ENCODE peak calls at places on chromosomes 11 and 22, in six cellular contexts. One of them, this sample, is unnamed.

GRCh38 chr11:1163321-1163910 is 5.7 kb downstream of the MUC5AC start:
- DNase-seq in psoas muscle: peak
- DNase-seq in endodermal cell: peak
- DNase-seq in foreskin fibroblast: no peak
- DNase-seq in cardiac muscle cell: no peak
- DNase-seq in AG04450: no peak
- DNase-seq in this sample: no peak

GRCh38 chr11:86558219-86558618 is 114.2 kb downstream of the ME3 start:
- DNase-seq in psoas muscle: no peak
- DNase-seq in foreskin fibroblast: no peak
- DNase-seq in AG04450: no peak
- DNase-seq in cardiac muscle cell: peak
- DNase-seq in endodermal cell: no peak
- DNase-seq in this sample: no peak

GRCh38 chr11:123284454-123284853 is 89.4 kb upstream of the CLMP start:
- DNase-seq in foreskin fibroblast: no peak
- DNase-seq in AG04450: no peak
- DNase-seq in psoas muscle: no peak
- DNase-seq in cardiac muscle cell: no peak
- DNase-seq in endodermal cell: no peak
- DNase-seq in this sample: no peak

GRCh38 chr22:46849951-46850350 is 87.5 kb downstream of the TBC1D22A start:
- DNase-seq in foreskin fibroblast: no peak
- DNase-seq in endodermal cell: peak
- DNase-seq in AG04450: no peak
- DNase-seq in cardiac muscle cell: no peak
- DNase-seq in psoas muscle: no peak
- DNase-seq in this sample: no peak

GRCh38 chr11:84722583-84723108 is 904.5 kb downstream of the DLG2 start:
- DNase-seq in psoas muscle: no peak
- DNase-seq in endodermal cell: peak
- DNase-seq in foreskin fibroblast: no peak
- DNase-seq in AG04450: no peak
- DNase-seq in cardiac muscle cell: no peak
- DNase-seq in this sample: no peak

GRCh38 chr11:117837070-117837776 is 12.7 kb upstream of the FXYD2 start:
- DNase-seq in foreskin fibroblast: no peak
- DNase-seq in psoas muscle: no peak
- DNase-seq in endodermal cell: peak
- DNase-seq in cardiac muscle cell: no peak
- DNase-seq in AG04450: no peak
- DNase-seq in this sample: no peak

GRCh38 chr11:12577746-12578644 is 96.2 kb upstream of the TEAD1 start:
- DNase-seq in cardiac muscle cell: no peak
- DNase-seq in psoas muscle: no peak
- DNase-seq in foreskin fibroblast: no peak
- DNase-seq in endodermal cell: no peak
- DNase-seq in AG04450: no peak
- DNase-seq in this sample: peak

GRCh38 chr11:37353192-37353591 is 755.2 kb upstream of the RAG2 start:
- DNase-seq in psoas muscle: no peak
- DNase-seq in foreskin fibroblast: no peak
- DNase-seq in endodermal cell: no peak
- DNase-seq in AG04450: no peak
- DNase-seq in cardiac muscle cell: no peak
- DNase-seq in this sample: no peak

GRCh38 chr22:47589271-47590250 is 827.1 kb downstream of the TBC1D22A start:
- DNase-seq in foreskin fibroblast: no peak
- DNase-seq in psoas muscle: peak
- DNase-seq in endodermal cell: peak
- DNase-seq in AG04450: no peak
- DNase-seq in cardiac muscle cell: no peak
- DNase-seq in this sample: no peak

GRCh38 chr11:9760180-9760550 is 96.3 kb downstream of the SWAP70 start:
- DNase-seq in AG04450: peak
- DNase-seq in cardiac muscle cell: peak
- DNase-seq in foreskin fibroblast: peak
- DNase-seq in psoas muscle: peak
- DNase-seq in endodermal cell: no peak
- DNase-seq in this sample: peak

GRCh38 chr11:116935514-116935913 is 98.1 kb upstream of the APOA1 start:
- DNase-seq in foreskin fibroblast: no peak
- DNase-seq in AG04450: no peak
- DNase-seq in endodermal cell: no peak
- DNase-seq in psoas muscle: no peak
- DNase-seq in cardiac muscle cell: no peak
- DNase-seq in this sample: no peak

GRCh38 chr11:85974126-85974525 is 94.8 kb downstream of the PICALM start:
- DNase-seq in endodermal cell: no peak
- DNase-seq in psoas muscle: no peak
- DNase-seq in cardiac muscle cell: peak
- DNase-seq in AG04450: no peak
- DNase-seq in foreskin fibroblast: no peak
- DNase-seq in this sample: peak

GRCh38 chr11:67452141-67452952 is at the start of gene GPR152:
- DNase-seq in psoas muscle: peak
- DNase-seq in cardiac muscle cell: no peak
- DNase-seq in endodermal cell: peak
- DNase-seq in AG04450: no peak
- DNase-seq in foreskin fibroblast: no peak
- DNase-seq in this sample: no peak

GRCh38 chr11:106603971-106604370 is 414.3 kb downstream of the GUCY1A2 start:
- DNase-seq in cardiac muscle cell: no peak
- DNase-seq in endodermal cell: no peak
- DNase-seq in psoas muscle: no peak
- DNase-seq in AG04450: no peak
- DNase-seq in foreskin fibroblast: no peak
- DNase-seq in this sample: no peak

GRCh38 chr11:4072668-4073285 is 21.8 kb upstream of the RRM1 start:
- DNase-seq in AG04450: peak
- DNase-seq in foreskin fibroblast: peak
- DNase-seq in endodermal cell: peak
- DNase-seq in cardiac muscle cell: peak
- DNase-seq in psoas muscle: no peak
- DNase-seq in this sample: peak

GRCh38 chr11:30545507-30545906 is 40.6 kb downstream of the MPPED2 start:
- DNase-seq in psoas muscle: no peak
- DNase-seq in AG04450: no peak
- DNase-seq in cardiac muscle cell: no peak
- DNase-seq in foreskin fibroblast: no peak
- DNase-seq in endodermal cell: no peak
- DNase-seq in this sample: no peak

GRCh38 chr11:13487661-13488030 is 8.2 kb downstream of the PTH start:
- DNase-seq in AG04450: no peak
- DNase-seq in endodermal cell: peak
- DNase-seq in foreskin fibroblast: no peak
- DNase-seq in psoas muscle: no peak
- DNase-seq in cardiac muscle cell: peak
- DNase-seq in this sample: no peak

GRCh38 chr11:32420139-32420538 is 15.2 kb downstream of the WT1 start:
- DNase-seq in cardiac muscle cell: no peak
- DNase-seq in foreskin fibroblast: no peak
- DNase-seq in AG04450: no peak
- DNase-seq in endodermal cell: no peak
- DNase-seq in psoas muscle: no peak
- DNase-seq in this sample: no peak

GRCh38 chr11:10742460-10743208 is 8.4 kb upstream of the CTR9 start:
- DNase-seq in cardiac muscle cell: peak
- DNase-seq in foreskin fibroblast: peak
- DNase-seq in psoas muscle: no peak
- DNase-seq in endodermal cell: no peak
- DNase-seq in AG04450: no peak
- DNase-seq in this sample: peak

GRCh38 chr11:134371436-134372185 is 39.8 kb downstream of the GLB1L2 start:
- DNase-seq in foreskin fibroblast: no peak
- DNase-seq in cardiac muscle cell: no peak
- DNase-seq in endodermal cell: no peak
- DNase-seq in AG04450: no peak
- DNase-seq in psoas muscle: peak
- DNase-seq in this sample: no peak

GRCh38 chr11:17812286-17813187 is 78.0 kb downstream of the KCNC1 start:
- DNase-seq in psoas muscle: no peak
- DNase-seq in AG04450: no peak
- DNase-seq in endodermal cell: no peak
- DNase-seq in cardiac muscle cell: no peak
- DNase-seq in foreskin fibroblast: no peak
- DNase-seq in this sample: no peak

GRCh38 chr11:403021-403760 is 9.2 kb downstream of the PKP3 start:
- DNase-seq in foreskin fibroblast: no peak
- DNase-seq in psoas muscle: peak
- DNase-seq in AG04450: no peak
- DNase-seq in cardiac muscle cell: no peak
- DNase-seq in endodermal cell: no peak
- DNase-seq in this sample: no peak

DNA sequence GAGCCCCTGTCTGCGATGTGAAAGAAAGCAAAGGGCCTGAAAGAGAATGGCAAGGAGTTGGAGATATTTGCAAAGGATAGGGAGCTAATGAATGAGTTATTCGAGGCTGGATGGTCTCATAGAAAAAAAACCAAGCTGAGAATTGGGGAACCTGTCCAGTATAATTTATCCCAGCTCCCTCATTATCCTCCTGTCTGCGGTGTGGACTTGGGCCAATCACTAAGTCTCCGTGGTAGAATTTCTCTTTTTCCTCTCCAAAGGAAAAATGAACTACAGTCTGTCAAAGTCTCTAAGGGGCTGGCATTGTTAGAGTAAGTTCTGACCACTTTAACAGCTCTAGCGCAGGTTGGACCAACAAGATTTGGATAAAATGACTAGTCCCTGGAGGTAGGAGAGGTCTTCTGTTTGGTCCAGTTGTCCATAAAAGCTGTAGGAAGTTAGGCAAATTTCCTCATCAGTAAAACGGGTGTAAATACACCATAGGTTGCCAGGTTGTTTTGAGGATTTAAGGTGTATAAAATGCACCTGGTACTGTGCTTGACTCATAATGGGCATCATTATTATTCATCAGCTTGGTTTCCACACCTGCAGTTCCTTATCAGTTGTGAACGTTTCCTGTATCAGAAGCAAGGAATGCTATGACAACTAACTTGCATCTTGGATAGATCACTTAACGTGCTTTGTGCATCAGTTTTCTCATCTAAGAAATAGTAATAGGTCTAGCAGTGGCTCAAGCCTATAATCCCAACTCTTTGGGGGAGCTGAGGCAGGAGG is 10.3 kb upstream of the CDON start:
- DNase-seq in endodermal cell: no peak
- DNase-seq in AG04450: no peak
- DNase-seq in psoas muscle: no peak
- DNase-seq in foreskin fibroblast: no peak
- DNase-seq in cardiac muscle cell: no peak
- DNase-seq in this sample: no peak
- H3K4me3 ChIP-seq in endodermal cell: no peak
- H3K4me3 ChIP-seq in AG04450: no peak
- H3K4me3 ChIP-seq in psoas muscle: no peak
- H3K4me3 ChIP-seq in foreskin fibroblast: no peak
- H3K4me3 ChIP-seq in cardiac muscle cell: no peak
- H3K4me3 ChIP-seq in this sample: no peak

DNA sequence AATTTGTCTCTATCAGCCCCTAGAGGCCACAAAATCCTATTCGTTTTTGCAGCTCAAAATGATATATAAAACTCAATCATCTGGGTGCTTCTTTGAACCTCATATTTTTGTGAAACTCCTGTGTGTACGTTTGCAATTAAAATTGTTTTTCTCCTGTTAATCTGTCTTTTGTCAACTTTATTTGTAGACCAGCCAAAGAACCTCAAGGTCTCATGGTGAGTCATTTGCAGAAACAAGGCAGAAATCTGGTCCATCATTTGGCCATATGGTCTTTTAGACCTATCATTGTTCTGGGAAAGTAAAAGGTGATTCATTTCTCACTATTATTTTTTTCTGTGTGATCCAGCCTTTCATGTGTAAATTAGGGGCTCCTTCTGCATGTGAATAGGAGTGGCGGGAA is 399.2 kb upstream of the DDI1 start:
- DNase-seq in endodermal cell: no peak
- DNase-seq in psoas muscle: no peak
- DNase-seq in AG04450: no peak
- DNase-seq in cardiac muscle cell: no peak
- DNase-seq in foreskin fibroblast: peak
- DNase-seq in this sample: peak
- TF ChIP-seq CTCF in endodermal cell: no peak
- TF ChIP-seq CTCF in psoas muscle: no peak
- TF ChIP-seq CTCF in AG04450: peak
- TF ChIP-seq CTCF in cardiac muscle cell: no peak
- TF ChIP-seq CTCF in foreskin fibroblast: no peak
- TF ChIP-seq CTCF in this sample: peak

GRCh38 chr22:38467904-38468760 is at the start of gene KDELR3:
- DNase-seq in endodermal cell: peak
- DNase-seq in psoas muscle: peak
- DNase-seq in cardiac muscle cell: peak
- DNase-seq in AG04450: peak
- DNase-seq in foreskin fibroblast: peak
- DNase-seq in this sample: peak
- H3K4me3 ChIP-seq in endodermal cell: peak
- H3K4me3 ChIP-seq in psoas muscle: peak
- H3K4me3 ChIP-seq in cardiac muscle cell: peak
- H3K4me3 ChIP-seq in AG04450: peak
- H3K4me3 ChIP-seq in foreskin fibroblast: peak
- H3K4me3 ChIP-seq in this sample: peak

GRCh38 chr11:112630496-112630895 is 330.7 kb upstream of the NCAM1 start:
- DNase-seq in foreskin fibroblast: no peak
- DNase-seq in endodermal cell: no peak
- DNase-seq in cardiac muscle cell: no peak
- DNase-seq in psoas muscle: no peak
- DNase-seq in AG04450: no peak
- DNase-seq in this sample: no peak

GRCh38 chr11:112635338-112635737 is 325.9 kb upstream of the NCAM1 start:
- DNase-seq in cardiac muscle cell: no peak
- DNase-seq in psoas muscle: no peak
- DNase-seq in AG04450: no peak
- DNase-seq in endodermal cell: no peak
- DNase-seq in foreskin fibroblast: no peak
- DNase-seq in this sample: no peak

GRCh38 chr11:112634551-112634950 is 326.7 kb upstream of the NCAM1 start:
- DNase-seq in endodermal cell: no peak
- DNase-seq in psoas muscle: no peak
- DNase-seq in foreskin fibroblast: no peak
- DNase-seq in AG04450: no peak
- DNase-seq in cardiac muscle cell: no peak
- DNase-seq in this sample: no peak

GRCh38 chr11:112631333-112631732 is 329.9 kb upstream of the NCAM1 start:
- DNase-seq in psoas muscle: no peak
- DNase-seq in endodermal cell: no peak
- DNase-seq in foreskin fibroblast: no peak
- DNase-seq in AG04450: no peak
- DNase-seq in cardiac muscle cell: no peak
- DNase-seq in this sample: no peak

DNA sequence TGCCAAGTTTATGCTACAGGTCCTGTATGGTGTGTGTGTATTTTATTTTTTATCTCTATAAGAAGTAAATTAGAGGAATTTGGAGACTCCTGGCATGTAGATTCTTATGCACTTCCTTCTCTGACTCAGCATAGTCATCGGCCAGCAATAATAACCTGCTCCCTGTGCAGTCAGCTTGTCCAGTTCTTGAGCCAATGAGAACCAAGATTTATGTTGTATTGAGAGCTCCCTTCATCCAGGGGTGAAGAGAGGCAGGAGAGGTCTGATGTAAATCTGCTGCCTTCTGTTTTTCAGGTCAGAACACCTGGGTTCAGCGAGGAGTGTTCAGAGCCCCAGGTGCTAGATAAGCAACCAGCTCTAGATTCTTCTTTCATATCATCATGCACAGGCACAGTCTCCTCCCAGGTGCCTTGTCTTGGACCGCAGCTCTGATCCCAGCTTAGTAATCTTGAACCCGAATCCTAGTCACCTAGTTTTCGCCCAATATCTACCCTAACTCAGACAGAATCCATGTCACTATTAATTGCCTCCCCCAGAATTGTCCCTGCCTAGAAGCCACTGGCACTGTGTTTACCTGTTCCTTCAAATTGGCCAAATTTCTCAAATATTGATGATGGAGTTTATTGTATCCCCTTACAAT is 328.2 kb upstream of the NCAM1 start:
- DNase-seq in psoas muscle: no peak
- DNase-seq in foreskin fibroblast: no peak
- DNase-seq in AG04450: no peak
- DNase-seq in cardiac muscle cell: no peak
- DNase-seq in endodermal cell: no peak
- DNase-seq in this sample: no peak
- TF ChIP-seq CTCF in psoas muscle: no peak
- TF ChIP-seq CTCF in foreskin fibroblast: no peak
- TF ChIP-seq CTCF in AG04450: no peak
- TF ChIP-seq CTCF in cardiac muscle cell: no peak
- TF ChIP-seq CTCF in endodermal cell: no peak
- TF ChIP-seq CTCF in this sample: no peak

This sample was measured in fibroblast of villous mesenchyme.